ENCODE peak calls at places on chromosome 5, in five cellular contexts. One of them, this sample, is unnamed.

GRCh38 chr5:172749881-172750608 is 20.9 kb downstream of the DUSP1 start:
- DNase-seq in A549: no peak
- DNase-seq in K562: no peak
- DNase-seq in IMR-90: no peak
- DNase-seq in mucosa of descending colon: no peak
- DNase-seq in this sample: no peak

GRCh38 chr5:68711311-68712200 is 382.3 kb upstream of the SLC30A5 start:
- DNase-seq in K562: no peak
- DNase-seq in mucosa of descending colon: no peak
- DNase-seq in IMR-90: no peak
- DNase-seq in A549: no peak
- DNase-seq in this sample: no peak

GRCh38 chr5:146962801-146963355 is 84.3 kb upstream of the PPP2R2B start:
- DNase-seq in A549: peak
- DNase-seq in mucosa of descending colon: no peak
- DNase-seq in K562: no peak
- DNase-seq in IMR-90: peak
- DNase-seq in this sample: no peak

GRCh38 chr5:143311428-143311827 is 92.1 kb downstream of the NR3C1 start:
- DNase-seq in K562: no peak
- DNase-seq in IMR-90: peak
- DNase-seq in A549: peak
- DNase-seq in mucosa of descending colon: no peak
- DNase-seq in this sample: no peak

GRCh38 chr5:176846335-176847140 is 36.2 kb downstream of the UNC5A start:
- DNase-seq in K562: peak
- DNase-seq in mucosa of descending colon: no peak
- DNase-seq in A549: no peak
- DNase-seq in IMR-90: no peak
- DNase-seq in this sample: no peak

GRCh38 chr5:127777957-127778356 is 74.8 kb downstream of the CCDC192 start:
- DNase-seq in IMR-90: no peak
- DNase-seq in A549: no peak
- DNase-seq in mucosa of descending colon: no peak
- DNase-seq in K562: no peak
- DNase-seq in this sample: no peak

GRCh38 chr5:181204561-181205401 is at the start of gene TRIM7:
- DNase-seq in A549: peak
- DNase-seq in IMR-90: peak
- DNase-seq in mucosa of descending colon: peak
- DNase-seq in K562: peak
- DNase-seq in this sample: no peak

GRCh38 chr5:171757853-171758535 is 27.6 kb upstream of the SMIM23 start:
- DNase-seq in K562: no peak
- DNase-seq in A549: peak
- DNase-seq in IMR-90: peak
- DNase-seq in mucosa of descending colon: no peak
- DNase-seq in this sample: no peak

GRCh38 chr5:60972225-60972624 is 27.2 kb downstream of the NDUFAF2 start:
- DNase-seq in K562: no peak
- DNase-seq in IMR-90: no peak
- DNase-seq in mucosa of descending colon: no peak
- DNase-seq in A549: no peak
- DNase-seq in this sample: no peak

GRCh38 chr5:159353661-159354252 is 23.5 kb upstream of the IL12B start:
- DNase-seq in A549: no peak
- DNase-seq in mucosa of descending colon: no peak
- DNase-seq in IMR-90: peak
- DNase-seq in K562: no peak
- DNase-seq in this sample: no peak

GRCh38 chr5:151085517-151086031 is 4.7 kb upstream of the TNIP1 start:
- DNase-seq in K562: no peak
- DNase-seq in IMR-90: peak
- DNase-seq in mucosa of descending colon: peak
- DNase-seq in A549: peak
- DNase-seq in this sample: no peak

GRCh38 chr5:132132138-132132537 is 58.5 kb downstream of the CSF2 start:
- DNase-seq in mucosa of descending colon: no peak
- DNase-seq in K562: no peak
- DNase-seq in IMR-90: no peak
- DNase-seq in A549: no peak
- DNase-seq in this sample: no peak

GRCh38 chr5:154900071-154900470 is 37.9 kb downstream of the GEMIN5 start:
- DNase-seq in K562: no peak
- DNase-seq in IMR-90: no peak
- DNase-seq in A549: no peak
- DNase-seq in mucosa of descending colon: no peak
- DNase-seq in this sample: no peak

GRCh38 chr5:106397700-106398099 is 1273.0 kb downstream of the EFNA5 start:
- DNase-seq in mucosa of descending colon: no peak
- DNase-seq in K562: no peak
- DNase-seq in IMR-90: peak
- DNase-seq in A549: peak
- DNase-seq in this sample: no peak

GRCh38 chr5:96258692-96259091 is 174.4 kb downstream of the PCSK1 start:
- DNase-seq in A549: no peak
- DNase-seq in mucosa of descending colon: no peak
- DNase-seq in IMR-90: no peak
- DNase-seq in K562: no peak
- DNase-seq in this sample: no peak

GRCh38 chr5:40437452-40437861 is 242.3 kb upstream of the PTGER4 start:
- DNase-seq in K562: no peak
- DNase-seq in IMR-90: peak
- DNase-seq in mucosa of descending colon: no peak
- DNase-seq in A549: peak
- DNase-seq in this sample: no peak

GRCh38 chr5:4295663-4296339 is 700.2 kb downstream of the IRX1 start:
- DNase-seq in mucosa of descending colon: no peak
- DNase-seq in A549: no peak
- DNase-seq in K562: peak
- DNase-seq in IMR-90: no peak
- DNase-seq in this sample: peak

GRCh38 chr5:62969409-62970120 is 390.9 kb downstream of the LRRC70 start:
- DNase-seq in A549: no peak
- DNase-seq in IMR-90: no peak
- DNase-seq in mucosa of descending colon: no peak
- DNase-seq in K562: no peak
- DNase-seq in this sample: no peak

GRCh38 chr5:74538206-74538661 is 102.3 kb downstream of the ENC1 start:
- DNase-seq in IMR-90: peak
- DNase-seq in A549: peak
- DNase-seq in mucosa of descending colon: no peak
- DNase-seq in K562: no peak
- DNase-seq in this sample: peak

GRCh38 chr5:145797336-145797735 is 37.8 kb downstream of the PRELID2 start:
- DNase-seq in A549: no peak
- DNase-seq in K562: no peak
- DNase-seq in IMR-90: peak
- DNase-seq in mucosa of descending colon: no peak
- DNase-seq in this sample: no peak

GRCh38 chr5:7869474-7870136 is 657 bp downstream of the MTRR start:
- DNase-seq in K562: no peak
- DNase-seq in mucosa of descending colon: no peak
- DNase-seq in IMR-90: no peak
- DNase-seq in A549: no peak
- DNase-seq in this sample: peak

GRCh38 chr5:80592761-80593160 is 22.7 kb upstream of the ANKRD34B start:
- DNase-seq in mucosa of descending colon: no peak
- DNase-seq in K562: no peak
- DNase-seq in A549: no peak
- DNase-seq in IMR-90: no peak
- DNase-seq in this sample: no peak

GRCh38 chr5:149271195-149271716 is 403 bp upstream of the AFAP1L1 start:
- DNase-seq in A549: peak
- DNase-seq in IMR-90: no peak
- DNase-seq in K562: no peak
- DNase-seq in mucosa of descending colon: no peak
- DNase-seq in this sample: no peak

GRCh38 chr5:172722309-172722815 is 48.6 kb downstream of the DUSP1 start:
- DNase-seq in mucosa of descending colon: no peak
- DNase-seq in IMR-90: no peak
- DNase-seq in A549: no peak
- DNase-seq in K562: no peak
- DNase-seq in this sample: no peak

GRCh38 chr5:135163964-135164363 is 129.9 kb upstream of the PITX1 start:
- DNase-seq in mucosa of descending colon: no peak
- DNase-seq in IMR-90: no peak
- DNase-seq in A549: no peak
- DNase-seq in K562: no peak
- DNase-seq in this sample: no peak

GRCh38 chr5:135159626-135160025 is 125.6 kb upstream of the PITX1 start:
- DNase-seq in K562: no peak
- DNase-seq in mucosa of descending colon: no peak
- DNase-seq in IMR-90: no peak
- DNase-seq in A549: no peak
- DNase-seq in this sample: no peak

GRCh38 chr5:135160036-135160675 is 126.1 kb upstream of the PITX1 start:
- DNase-seq in K562: no peak
- DNase-seq in mucosa of descending colon: no peak
- DNase-seq in A549: no peak
- DNase-seq in IMR-90: no peak
- DNase-seq in this sample: no peak

GRCh38 chr5:135163391-135163790 is 129.4 kb upstream of the PITX1 start:
- DNase-seq in K562: no peak
- DNase-seq in mucosa of descending colon: no peak
- DNase-seq in A549: no peak
- DNase-seq in IMR-90: no peak
- DNase-seq in this sample: no peak

DNA sequence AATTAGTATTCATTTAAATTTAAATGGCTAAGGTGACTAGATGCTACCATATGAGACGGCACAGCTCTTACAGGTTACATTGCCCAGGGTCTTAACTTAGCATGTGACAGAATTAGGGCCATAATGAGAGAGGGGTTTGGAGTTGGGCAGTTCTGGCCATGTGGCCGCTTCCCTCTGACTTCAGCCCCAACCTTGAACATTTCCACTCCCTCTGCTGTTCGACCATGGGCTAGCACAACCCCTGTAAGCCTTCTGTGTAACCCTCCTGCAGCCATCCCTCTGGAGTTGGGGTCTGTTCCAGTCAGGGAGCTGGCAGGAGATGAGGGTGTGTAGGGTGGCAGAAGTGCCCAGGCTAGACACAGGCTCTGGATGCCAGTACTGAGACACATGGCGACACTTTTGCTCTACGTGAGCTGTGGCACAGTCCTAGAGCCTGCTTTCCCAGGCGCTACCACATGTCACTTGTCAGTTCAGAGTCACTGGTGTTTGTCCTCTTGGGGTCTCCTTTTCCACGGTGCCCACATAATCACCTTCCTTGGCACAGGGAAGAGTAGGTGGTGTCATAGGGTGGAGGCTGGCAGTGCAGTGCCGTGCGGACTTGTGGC is 128.7 kb upstream of the PITX1 start:
- DNase-seq in mucosa of descending colon: no peak
- DNase-seq in A549: no peak
- DNase-seq in K562: peak
- DNase-seq in IMR-90: peak
- DNase-seq in this sample: peak
- TF ChIP-seq CTCF in mucosa of descending colon: no peak
- TF ChIP-seq CTCF in A549: no peak
- TF ChIP-seq CTCF in K562: peak
- TF ChIP-seq CTCF in IMR-90: peak
- TF ChIP-seq CTCF in this sample: no peak

DNA sequence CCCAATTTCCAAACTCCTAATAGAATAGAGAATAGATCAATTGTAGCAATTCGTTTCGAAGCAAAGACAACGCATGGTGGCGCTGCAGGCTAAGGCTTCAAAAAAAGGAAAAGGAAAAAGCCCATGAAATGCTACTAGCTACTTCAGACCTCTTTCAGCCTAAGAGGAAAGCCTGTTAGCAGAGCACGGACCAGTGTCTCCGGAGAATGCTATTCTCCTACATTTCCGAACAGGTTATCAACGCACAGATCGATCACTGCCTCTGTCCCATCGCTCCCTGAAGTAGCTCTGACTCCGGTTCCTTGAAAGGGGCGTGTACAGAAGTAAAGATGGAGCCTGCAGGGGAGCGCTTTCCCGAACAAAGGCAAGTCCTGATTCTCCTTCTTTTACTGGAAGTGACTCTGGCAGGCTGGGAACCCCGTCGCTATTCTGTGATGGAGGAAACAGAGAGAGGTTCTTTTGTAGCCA is at the start of gene PCDHB15:
- DNase-seq in A549: peak
- DNase-seq in K562: peak
- DNase-seq in mucosa of descending colon: no peak
- DNase-seq in IMR-90: no peak
- DNase-seq in this sample: peak
- TF ChIP-seq CTCF in A549: no peak
- TF ChIP-seq CTCF in K562: peak
- TF ChIP-seq CTCF in mucosa of descending colon: no peak
- TF ChIP-seq CTCF in IMR-90: peak
- TF ChIP-seq CTCF in this sample: no peak

DNA sequence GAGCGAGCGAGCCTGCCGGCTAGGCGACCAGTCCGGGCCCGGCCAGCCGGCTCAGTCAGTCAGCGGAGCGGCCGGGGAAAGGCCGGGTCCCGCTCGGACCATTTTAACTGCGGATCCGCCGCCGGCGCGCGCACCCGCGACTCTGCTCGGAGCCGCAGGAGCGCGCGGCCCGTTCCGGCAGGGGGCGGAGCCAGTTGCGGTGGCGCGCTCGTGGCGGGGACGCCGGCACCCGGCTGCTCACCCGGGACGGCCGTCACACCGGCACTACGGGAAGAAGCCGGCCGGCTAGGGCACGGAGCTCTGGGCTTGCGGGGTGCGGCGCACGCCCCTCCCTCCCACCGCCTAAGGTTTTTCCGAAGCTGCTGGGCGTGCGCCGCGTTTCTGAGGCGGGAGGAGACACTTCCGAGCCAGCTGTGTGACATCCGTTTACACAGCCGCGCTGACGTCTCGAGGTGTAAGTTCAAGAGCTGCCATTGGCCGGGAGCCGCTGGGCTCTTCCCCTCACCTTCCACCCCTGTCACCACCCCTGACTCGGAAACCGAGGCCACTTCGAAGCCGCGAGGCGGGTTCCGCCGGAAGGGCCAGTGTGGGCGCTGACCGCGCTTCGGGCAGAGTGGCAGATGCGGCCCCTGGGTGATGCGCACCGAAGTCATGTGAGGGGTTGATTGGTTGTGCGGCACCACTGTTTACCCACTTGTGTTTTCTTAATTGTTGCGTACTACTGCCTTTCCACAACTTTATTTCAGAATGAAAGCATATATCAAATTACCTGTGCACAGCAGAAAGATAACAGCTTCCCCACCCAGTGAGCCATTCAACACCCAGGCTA is at the start of gene FBXL17:
- DNase-seq in IMR-90: peak
- DNase-seq in mucosa of descending colon: peak
- DNase-seq in K562: peak
- DNase-seq in A549: peak
- DNase-seq in this sample: peak
- TF ChIP-seq CTCF in IMR-90: no peak
- TF ChIP-seq CTCF in mucosa of descending colon: peak
- TF ChIP-seq CTCF in K562: no peak
- TF ChIP-seq CTCF in A549: no peak
- TF ChIP-seq CTCF in this sample: no peak

DNA sequence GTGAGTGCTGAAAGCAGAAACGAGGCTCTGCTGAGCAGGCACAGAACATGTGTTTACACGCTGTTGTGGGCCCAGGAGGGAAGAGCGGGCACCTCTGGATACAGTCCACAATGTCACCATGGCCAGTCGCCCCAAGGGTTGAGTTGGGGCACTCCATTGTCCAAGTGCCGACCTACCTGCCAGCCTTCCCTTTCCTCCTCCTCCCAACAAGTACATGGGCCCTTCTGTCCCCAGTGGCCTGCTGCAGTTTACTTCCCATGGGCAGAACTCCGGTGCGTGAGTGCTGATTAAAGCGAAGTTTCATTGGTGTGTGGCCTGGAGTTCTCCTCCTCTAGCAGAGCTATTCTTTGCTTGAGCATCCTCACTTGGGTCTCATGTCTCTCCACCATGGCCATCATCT is 50.4 kb downstream of the DCP2 start:
- DNase-seq in IMR-90: no peak
- DNase-seq in mucosa of descending colon: no peak
- DNase-seq in K562: no peak
- DNase-seq in A549: no peak
- DNase-seq in this sample: no peak
- TF ChIP-seq CTCF in IMR-90: no peak
- TF ChIP-seq CTCF in mucosa of descending colon: no peak
- TF ChIP-seq CTCF in K562: no peak
- TF ChIP-seq CTCF in A549: no peak
- TF ChIP-seq CTCF in this sample: no peak

This sample was measured in endothelial cell.